ENCODE peak calls at places on chromosome 17, in eight cellular contexts. J, S, N, O, C, E, Y and D are unnamed samples.

GRCh38 chr17:1931759-1932579 is 93.2 kb downstream of the RTN4RL1 start:
- DNase-seq in O (no peak), E (peak), J (no peak), C (no peak), Y (peak), S (no peak), N (no peak), D (no peak)

GRCh38 chr17:65558683-65559311 is 2.7 kb downstream of the AXIN2 start:
- DNase-seq in C (no peak), O (peak), N (no peak), S (no peak), Y (no peak), J (no peak), E (no peak), D (no peak)

GRCh38 chr17:76076100-76076764 is 1.7 kb downstream of the GALR2 start:
- DNase-seq in C (no peak), N (no peak), S (no peak), Y (no peak), O (peak), J (no peak), E (no peak), D (no peak)

GRCh38 chr17:42750730-42751356 is 6.0 kb upstream of the EZH1 start:
- DNase-seq in S (peak), E (no peak), Y (no peak), O (no peak), C (no peak), N (no peak), J (no peak), D (no peak)

GRCh38 chr17:56973520-56973919 is 4.4 kb upstream of the SCPEP1 start:
- DNase-seq in O (no peak), S (no peak), C (no peak), Y (peak), E (peak), J (no peak), N (peak), D (no peak)

GRCh38 chr17:37702605-37703004 is 42.3 kb downstream of the HNF1B start:
- DNase-seq in Y (peak), E (peak), O (no peak), J (peak), C (no peak), S (no peak), N (peak), D (peak)

GRCh38 chr17:7329360-7330098 is 394 bp upstream of the NEURL4 start:
- DNase-seq in N (peak), O (peak), C (peak), E (peak), Y (peak), S (peak), J (peak), D (peak)

GRCh38 chr17:81448960-81449359 is 53.7 kb downstream of the BAHCC1 start:
- DNase-seq in N (no peak), E (no peak), S (no peak), O (no peak), Y (no peak), J (no peak), C (no peak), D (no peak)

GRCh38 chr17:79023886-79024771 is at the start of gene C1QTNF1:
- DNase-seq in S (no peak), J (no peak), C (no peak), N (no peak), O (peak), E (no peak), Y (peak), D (no peak)
- TF ChIP-seq CTCF in S (peak), J (no peak), C (no peak), N (peak), O (peak), E (no peak), Y (no peak), D (peak)

GRCh38 chr17:50469005-50469605 is 425 bp upstream of the CHAD start:
- DNase-seq in S (no peak), Y (no peak), J (no peak), C (no peak), N (no peak), E (no peak), O (no peak), D (no peak)
- H3K4me3 ChIP-seq in S (peak), Y (no peak), J (peak), C (no peak), N (no peak), E (no peak), O (peak), D (peak)

DNA sequence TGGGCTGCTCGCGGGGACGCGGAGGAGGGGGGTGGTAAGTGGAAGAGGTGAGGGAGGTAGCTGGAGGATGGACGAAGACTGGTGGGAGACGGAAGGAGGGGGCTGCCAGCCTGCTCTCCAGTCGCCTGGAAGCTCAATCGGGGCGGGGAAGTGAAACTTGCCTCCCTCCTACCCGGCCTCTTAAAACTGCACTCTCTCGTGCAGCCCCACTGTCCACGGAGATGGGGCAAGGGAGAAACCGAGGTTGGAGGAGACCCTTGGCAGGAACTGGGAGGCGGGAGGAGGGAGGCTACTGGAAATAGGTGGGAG is 1.1 kb downstream of the SOX9 start:
- DNase-seq in O (no peak), S (no peak), Y (no peak), J (no peak), C (no peak), N (no peak), E (peak), D (no peak)
- TF ChIP-seq CTCF in O (no peak), S (no peak), Y (no peak), J (peak), C (no peak), N (peak), E (no peak), D (no peak)

GRCh38 chr17:31509095-31509804 is 117.8 kb downstream of the RAB11FIP4 start:
- DNase-seq in S (no peak), J (no peak), O (no peak), E (no peak), Y (no peak), C (no peak), N (no peak), D (no peak)
- H3K4me3 ChIP-seq in S (no peak), J (no peak), O (peak), E (no peak), Y (no peak), C (peak), N (no peak), D (no peak)

DNA sequence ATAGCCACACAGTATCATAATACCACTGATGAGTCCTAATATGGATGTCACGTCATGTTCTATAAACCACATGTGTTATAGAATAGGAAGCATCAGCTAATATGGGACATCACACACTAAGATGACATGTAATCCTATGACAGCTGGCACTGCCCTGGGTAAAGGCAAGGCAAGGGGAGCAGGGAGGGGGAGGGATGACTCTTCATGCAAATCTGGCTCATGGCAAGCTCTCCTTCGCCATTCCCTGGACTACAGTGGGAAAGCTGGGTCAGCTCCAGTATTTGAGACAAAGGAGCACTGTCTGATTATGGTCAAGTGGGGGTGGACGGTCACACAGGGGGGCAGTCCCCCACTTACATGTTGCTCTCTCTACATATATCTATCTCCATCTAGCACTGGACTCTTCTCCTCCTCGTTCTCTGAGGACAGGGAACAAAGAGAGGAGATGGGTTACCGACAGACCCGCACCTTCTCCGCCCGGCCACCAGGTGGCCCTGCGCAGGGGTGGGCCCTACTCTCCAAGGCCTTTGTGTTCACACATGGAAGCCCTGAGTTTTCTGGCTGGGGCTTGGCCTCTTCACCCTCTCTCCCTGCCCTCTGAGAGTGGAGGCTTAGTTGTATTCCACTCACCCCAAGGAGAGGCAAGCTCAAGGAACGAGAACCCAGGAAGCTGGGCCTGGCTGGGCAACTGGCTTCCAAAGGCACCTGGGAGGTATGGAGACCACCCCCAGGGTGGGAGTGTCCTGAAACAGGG is 23.4 kb upstream of the MPO start:
- DNase-seq in Y (peak), O (peak), J (peak), C (peak), N (no peak), E (peak), S (peak), D (no peak)
- TF ChIP-seq CTCF in Y (peak), O (peak), J (peak), C (peak), N (peak), E (peak), S (peak), D (peak)

GRCh38 chr17:48541036-48541573 is 3.8 kb downstream of the HOXB2 start:
- DNase-seq in E (no peak), C (no peak), J (no peak), O (no peak), N (no peak), Y (no peak), S (peak), D (no peak)
- H3K4me3 ChIP-seq in E (peak), C (peak), J (peak), O (peak), N (no peak), Y (peak), S (peak), D (peak)

GRCh38 chr17:39621523-39622379 is 5.0 kb upstream of the PPP1R1B start:
- DNase-seq in O (peak), S (peak), E (peak), J (peak), N (peak), C (peak), Y (peak), D (peak)
- TF ChIP-seq CTCF in O (peak), S (peak), E (peak), J (peak), N (peak), C (peak), Y (peak), D (peak)